ENCODE peak calls at places on chromosomes 12 and 14, in six cellular contexts. One of them, this sample, is unnamed.
A peak's percentile ranks its signal among the peaks of the same experiment; 100 is the strongest.

GRCh38 chr12:32161040-32161439 is 54.4 kb downstream of the BICD1 start:
- DNase-seq in pancreas: no peak
- DNase-seq in hippocampal formation: no peak
- DNase-seq in NCI-H1105: no peak
- DNase-seq in GM12864: no peak
- DNase-seq in fibroblast of the conjunctiva: no peak
- DNase-seq in this sample: no peak

GRCh38 chr14:104977681-104978647 is at the start of gene AHNAK2:
- DNase-seq in pancreas: peak; percentile 89
- DNase-seq in hippocampal formation: peak; percentile 4
- DNase-seq in NCI-H1105: peak; percentile 76
- DNase-seq in GM12864: no peak
- DNase-seq in fibroblast of the conjunctiva: peak; percentile 51
- DNase-seq in this sample: peak; percentile 62

GRCh38 chr12:92444763-92445162 is 258.0 kb upstream of the PLEKHG7 start:
- DNase-seq in pancreas: no peak
- DNase-seq in hippocampal formation: peak; percentile 9
- DNase-seq in NCI-H1105: no peak
- DNase-seq in GM12864: peak; percentile 47
- DNase-seq in fibroblast of the conjunctiva: no peak
- DNase-seq in this sample: no peak

GRCh38 chr12:53791735-53792326 is 40.1 kb upstream of the CISTR start:
- DNase-seq in pancreas: peak; percentile 61
- DNase-seq in hippocampal formation: no peak
- DNase-seq in NCI-H1105: no peak
- DNase-seq in GM12864: no peak
- DNase-seq in fibroblast of the conjunctiva: no peak
- DNase-seq in this sample: no peak

GRCh38 chr14:71140157-71140556 is 232.9 kb downstream of the PCNX1 start:
- DNase-seq in pancreas: no peak
- DNase-seq in hippocampal formation: no peak
- DNase-seq in NCI-H1105: no peak
- DNase-seq in GM12864: no peak
- DNase-seq in fibroblast of the conjunctiva: no peak
- DNase-seq in this sample: no peak

GRCh38 chr12:3967556-3968160 is 94.5 kb upstream of the PARP11 start:
- DNase-seq in pancreas: no peak
- DNase-seq in hippocampal formation: no peak
- DNase-seq in NCI-H1105: no peak
- DNase-seq in GM12864: no peak
- DNase-seq in fibroblast of the conjunctiva: no peak
- DNase-seq in this sample: no peak

GRCh38 chr12:124768462-124769165 is 95.0 kb downstream of the SCARB1 start:
- DNase-seq in pancreas: no peak
- DNase-seq in hippocampal formation: no peak
- DNase-seq in NCI-H1105: no peak
- DNase-seq in GM12864: no peak
- DNase-seq in fibroblast of the conjunctiva: no peak
- DNase-seq in this sample: no peak

GRCh38 chr14:93064411-93065271 is 51.1 kb downstream of the ITPK1 start:
- DNase-seq in pancreas: no peak
- DNase-seq in hippocampal formation: no peak
- DNase-seq in NCI-H1105: no peak
- DNase-seq in GM12864: no peak
- DNase-seq in fibroblast of the conjunctiva: no peak
- DNase-seq in this sample: no peak

GRCh38 chr12:90235642-90236041 is 527.0 kb upstream of the ATP2B1 start:
- DNase-seq in pancreas: no peak
- DNase-seq in hippocampal formation: no peak
- DNase-seq in NCI-H1105: no peak
- DNase-seq in GM12864: no peak
- DNase-seq in fibroblast of the conjunctiva: no peak
- DNase-seq in this sample: no peak

GRCh38 chr12:26359576-26359975 is 164.2 kb downstream of the SSPN start:
- DNase-seq in pancreas: no peak
- DNase-seq in hippocampal formation: no peak
- DNase-seq in NCI-H1105: no peak
- DNase-seq in GM12864: no peak
- DNase-seq in fibroblast of the conjunctiva: no peak
- DNase-seq in this sample: no peak

GRCh38 chr14:101083564-101084435 is 180.3 kb upstream of the RTL1 start:
- DNase-seq in pancreas: peak; percentile 54
- DNase-seq in hippocampal formation: no peak
- DNase-seq in NCI-H1105: no peak
- DNase-seq in GM12864: no peak
- DNase-seq in fibroblast of the conjunctiva: no peak
- DNase-seq in this sample: no peak

GRCh38 chr14:95690815-95691214 is 4.6 kb downstream of the TCL1B start:
- DNase-seq in pancreas: no peak
- DNase-seq in hippocampal formation: no peak
- DNase-seq in NCI-H1105: no peak
- DNase-seq in GM12864: no peak
- DNase-seq in fibroblast of the conjunctiva: no peak
- DNase-seq in this sample: no peak

GRCh38 chr14:64504310-64504896 is at the start of gene ZBTB1:
- DNase-seq in pancreas: peak; percentile 88
- DNase-seq in hippocampal formation: peak; percentile 58
- DNase-seq in NCI-H1105: peak; percentile 67
- DNase-seq in GM12864: no peak
- DNase-seq in fibroblast of the conjunctiva: peak; percentile 81
- DNase-seq in this sample: peak; percentile 80

GRCh38 chr12:63070709-63071108 is 80.3 kb downstream of the AVPR1A start:
- DNase-seq in pancreas: no peak
- DNase-seq in hippocampal formation: no peak
- DNase-seq in NCI-H1105: no peak
- DNase-seq in GM12864: no peak
- DNase-seq in fibroblast of the conjunctiva: no peak
- DNase-seq in this sample: no peak

GRCh38 chr12:62605972-62606371 is 139.3 kb downstream of the MON2 start:
- DNase-seq in pancreas: no peak
- DNase-seq in hippocampal formation: no peak
- DNase-seq in NCI-H1105: no peak
- DNase-seq in GM12864: no peak
- DNase-seq in fibroblast of the conjunctiva: no peak
- DNase-seq in this sample: no peak

GRCh38 chr12:120690978-120691377 is 4.0 kb downstream of the MLEC start:
- DNase-seq in pancreas: no peak
- DNase-seq in hippocampal formation: no peak
- DNase-seq in NCI-H1105: no peak
- DNase-seq in GM12864: no peak
- DNase-seq in fibroblast of the conjunctiva: no peak
- DNase-seq in this sample: no peak

This sample was measured in DMS79.